ENCODE peak calls at places on chromosomes 6 and 20, in seven cellular contexts. P, A, O, F, Q, Z and J are unnamed samples.

GRCh38 chr20:50071039-50071888 is 41.7 kb downstream of the UBE2V1 start:
- DNase-seq in Z (peak), O (peak), Q (peak), A (peak), F (peak), P (peak), J (peak)

GRCh38 chr6:13479971-13480434 is 7.4 kb downstream of the GFOD1 start:
- DNase-seq in Q (no peak), F (no peak), A (no peak), P (no peak), O (no peak), Z (no peak), J (no peak)

GRCh38 chr20:825710-826421 is 7.6 kb upstream of the FAM110A start:
- DNase-seq in P (no peak), Q (no peak), Z (no peak), O (no peak), A (no peak), F (no peak), J (peak)

GRCh38 chr6:135266675-135267074 is 85.6 kb downstream of the MYB start:
- DNase-seq in Z (no peak), Q (no peak), A (no peak), F (no peak), O (no peak), P (no peak), J (no peak)

GRCh38 chr6:167801263-167801662 is 25.4 kb upstream of the AFDN start:
- DNase-seq in Z (no peak), A (no peak), Q (no peak), F (no peak), O (no peak), P (no peak), J (no peak)

GRCh38 chr20:41360831-41361756 is 5.5 kb downstream of the EMILIN3 start:
- DNase-seq in Q (no peak), O (no peak), A (no peak), P (no peak), Z (no peak), F (peak), J (no peak)

GRCh38 chr20:41734506-41734945 is 116.3 kb upstream of the CHD6 start:
- DNase-seq in Z (peak), F (peak), Q (peak), A (no peak), O (peak), P (peak), J (peak)

GRCh38 chr6:136767583-136768307 is 24.5 kb downstream of the MAP3K5 start:
- DNase-seq in F (no peak), Z (no peak), A (no peak), P (no peak), Q (peak), O (no peak), J (no peak)

GRCh38 chr6:155186052-155186658 is 77.7 kb upstream of the CLDN20 start:
- DNase-seq in P (no peak), Q (no peak), F (no peak), A (no peak), Z (no peak), O (no peak), J (no peak)

GRCh38 chr6:73537677-73538076 is 16.8 kb upstream of the EEF1A1 start:
- DNase-seq in F (no peak), Z (no peak), Q (no peak), P (no peak), A (no peak), O (no peak), J (no peak)

GRCh38 chr6:1481326-1481725 is 92.0 kb downstream of the FOXF2 start:
- DNase-seq in F (no peak), Q (no peak), P (no peak), A (no peak), Z (peak), O (no peak), J (no peak)

GRCh38 chr6:109867009-109867969 is 110.8 kb upstream of the GPR6 start:
- DNase-seq in A (peak), O (peak), Q (no peak), F (peak), P (peak), Z (no peak), J (no peak)

GRCh38 chr6:11381801-11382513 is 149.5 kb upstream of the NEDD9 start:
- DNase-seq in A (no peak), O (no peak), Z (no peak), Q (peak), P (no peak), F (no peak), J (no peak)
- TF ChIP-seq POLR2A in A (no peak), O (no peak), Z (no peak), Q (no peak), P (no peak), F (no peak), J (no peak)

GRCh38 chr6:80638222-80639055 is 532.0 kb downstream of the BCKDHB start:
- DNase-seq in Z (peak), O (peak), Q (peak), A (no peak), P (peak), F (peak), J (no peak)
- TF ChIP-seq POLR2A in Z (peak), O (no peak), Q (no peak), A (no peak), P (no peak), F (no peak), J (no peak)

GRCh38 chr20:21303872-21304586 is 898 bp downstream of the XRN2 start:
- DNase-seq in Z (no peak), O (no peak), Q (peak), P (no peak), A (no peak), F (no peak), J (peak)

GRCh38 chr20:21301940-21302644 is 1.0 kb upstream of the XRN2 start:
- DNase-seq in O (no peak), P (no peak), F (no peak), Z (no peak), Q (no peak), A (no peak), J (peak)

GRCh38 chr20:21308340-21308739 is 5.2 kb downstream of the XRN2 start:
- DNase-seq in P (no peak), Q (no peak), A (no peak), F (no peak), O (no peak), Z (no peak), J (no peak)

GRCh38 chr20:21302645-21303060 is 478 bp upstream of the XRN2 start:
- DNase-seq in Z (no peak), P (no peak), Q (no peak), A (no peak), F (no peak), O (no peak), J (no peak)

DNA sequence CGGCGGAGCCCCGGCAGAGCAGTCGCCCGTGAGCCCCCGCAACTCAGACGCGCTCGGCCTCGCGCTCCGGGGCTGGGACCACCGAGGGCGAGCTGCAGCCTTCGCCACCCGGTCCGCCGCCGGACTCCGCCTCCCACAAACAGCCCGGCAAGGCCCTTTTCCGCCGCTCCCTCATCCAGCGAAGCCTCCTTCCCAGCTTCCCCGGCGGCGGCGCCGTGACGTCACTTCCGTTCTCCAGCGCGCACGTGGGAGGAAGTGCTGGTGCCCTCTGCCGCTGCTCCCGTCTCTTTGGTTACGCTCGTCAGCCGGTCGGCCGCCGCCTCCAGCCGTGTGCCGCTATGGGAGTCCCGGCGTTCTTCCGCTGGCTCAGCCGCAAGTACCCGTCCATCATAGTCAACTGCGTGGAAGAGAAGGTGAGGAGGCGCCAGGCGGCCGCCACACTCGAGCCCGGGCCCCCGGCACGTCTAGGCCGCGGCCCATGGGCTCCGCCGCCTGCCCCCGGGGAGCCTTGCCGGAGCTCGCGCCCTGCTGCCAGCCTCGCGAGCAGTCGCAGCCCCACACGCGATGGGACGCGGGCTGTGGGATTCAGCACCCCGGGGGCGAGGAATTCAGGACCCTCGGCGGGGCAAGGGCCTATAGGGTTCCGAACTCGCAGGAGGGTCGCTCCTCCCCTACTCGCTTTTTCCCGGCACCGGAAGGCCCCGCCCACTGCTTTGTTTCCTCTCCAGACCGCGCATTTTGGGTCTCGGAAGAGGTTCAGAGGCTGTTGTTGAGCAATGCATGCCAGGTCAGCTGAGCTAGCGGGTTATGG is at the start of gene XRN2:
- DNase-seq in A (peak), P (peak), Z (peak), Q (peak), F (peak), O (peak), J (peak)
- TF ChIP-seq POLR2A in A (peak), P (peak), Z (peak), Q (peak), F (peak), O (peak), J (peak)

DNA sequence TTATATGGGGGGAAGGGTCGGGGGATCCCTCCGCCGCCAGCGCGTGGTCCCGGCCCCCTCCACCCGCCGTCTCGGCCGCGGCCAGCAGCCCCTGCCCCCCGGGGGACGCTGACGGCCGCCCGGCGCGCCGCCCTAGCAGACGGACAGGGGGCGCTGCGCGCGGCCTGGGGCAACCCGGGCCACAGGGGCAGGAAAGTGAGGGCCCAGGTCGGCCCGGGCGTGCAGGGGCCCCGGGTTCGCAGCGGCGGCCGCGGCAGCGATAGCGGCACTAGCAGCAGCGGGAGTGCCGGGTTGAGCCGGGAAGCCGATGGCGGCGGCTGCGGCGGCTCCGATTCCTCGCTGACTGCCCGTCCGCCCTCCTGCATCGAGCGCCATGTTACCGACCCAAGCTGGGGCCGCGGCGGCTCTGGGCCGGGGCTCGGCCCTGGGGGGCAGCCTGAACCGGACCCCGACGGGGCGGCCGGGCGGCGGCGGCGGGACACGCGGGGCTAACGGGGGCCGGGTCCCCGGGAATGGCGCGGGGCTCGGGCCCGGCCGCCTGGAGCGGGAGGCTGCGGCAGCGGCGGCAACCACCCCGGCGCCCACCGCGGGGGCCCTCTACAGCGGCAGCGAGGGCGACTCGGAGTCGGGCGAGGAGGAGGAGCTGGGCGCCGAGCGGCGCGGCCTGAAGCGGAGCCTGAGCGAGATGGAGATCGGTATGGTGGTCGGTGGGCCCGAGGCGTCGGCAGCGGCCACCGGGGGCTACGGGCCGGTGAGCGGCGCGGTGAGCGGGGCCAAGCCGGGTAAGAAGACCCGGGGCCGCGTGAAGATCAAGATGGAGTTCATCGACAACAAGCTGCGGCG is 436 bp downstream of the SRF start:
- DNase-seq in A (no peak), P (no peak), Z (peak), F (no peak), O (no peak), Q (no peak), J (peak)
- TF ChIP-seq POLR2A in A (peak), P (peak), Z (peak), F (peak), O (no peak), Q (peak), J (peak)

DNA sequence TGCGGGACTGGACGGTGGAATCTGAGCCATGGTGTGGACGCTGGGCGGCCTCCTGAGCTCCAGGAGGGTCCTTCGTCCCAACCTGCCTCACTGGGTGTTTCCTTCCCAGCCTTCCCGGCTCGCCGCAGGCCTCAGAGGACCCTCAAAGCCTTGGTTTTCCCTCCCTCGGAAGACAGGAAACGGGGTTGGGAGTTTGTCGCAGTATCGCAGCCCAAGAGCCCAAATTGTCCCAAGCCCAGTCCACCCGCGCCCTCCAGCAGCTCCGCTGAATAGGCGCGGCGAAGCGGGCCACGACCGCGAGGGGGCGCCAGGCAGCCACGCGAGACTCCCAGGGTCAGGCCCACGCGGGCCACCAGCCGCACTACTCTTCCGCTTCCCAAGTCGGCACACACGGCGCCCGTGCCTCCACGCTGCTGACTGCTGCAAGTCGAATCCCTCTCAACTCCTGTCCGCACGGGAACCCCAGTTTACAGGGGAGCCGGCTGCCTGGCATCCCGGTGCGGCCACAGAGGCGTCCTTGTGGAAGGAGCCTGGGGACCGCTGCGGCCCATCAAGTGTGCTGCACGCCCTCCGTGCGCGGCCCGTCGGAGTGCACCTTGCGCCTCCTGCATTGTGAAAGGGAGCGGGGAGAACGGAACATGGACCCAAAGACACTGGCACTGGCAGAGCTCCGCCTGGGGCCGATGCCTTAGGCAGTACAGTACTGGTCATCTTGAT is 40.4 kb upstream of the HMGA1 start:
- DNase-seq in Z (peak), F (peak), A (peak), P (peak), Q (peak), O (peak), J (peak)
- TF ChIP-seq POLR2A in Z (no peak), F (no peak), A (no peak), P (no peak), Q (peak), O (peak), J (no peak)

DNA sequence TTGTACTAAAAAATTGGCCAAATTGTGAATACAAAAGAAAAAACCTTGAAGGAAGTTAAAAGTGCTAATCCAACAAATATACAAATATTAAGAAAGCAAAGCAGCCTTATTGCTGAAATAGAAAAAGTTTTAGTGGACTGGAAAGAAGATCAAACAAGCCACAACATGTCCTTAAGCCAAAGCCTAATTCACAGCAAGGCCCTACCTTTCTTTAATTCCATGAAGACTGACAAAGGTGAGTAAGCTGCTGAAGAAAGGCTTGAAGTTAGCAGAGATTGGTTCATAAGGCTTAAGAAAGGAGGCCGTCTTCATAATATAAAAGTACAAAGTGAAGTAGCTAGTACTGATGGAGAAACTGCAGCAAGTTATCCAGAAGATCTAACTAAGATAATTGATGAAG is 53.5 kb downstream of the TINAG start:
- DNase-seq in A (no peak), Q (no peak), Z (no peak), F (no peak), P (no peak), O (no peak), J (no peak)
- TF ChIP-seq POLR2A in A (no peak), Q (no peak), Z (no peak), F (no peak), P (no peak), O (no peak), J (no peak)

GRCh38 chr20:12984863-12985262 is 23.9 kb upstream of the SPTLC3 start:
- DNase-seq in F (no peak), Q (no peak), A (no peak), P (no peak), O (no peak), Z (no peak), J (no peak)
- TF ChIP-seq POLR2A in F (no peak), Q (no peak), A (no peak), P (no peak), O (no peak), Z (no peak), J (no peak)